ENCODE peak calls at places on chromosomes 11 and 22, in six cellular contexts. One of them, this sample, is unnamed.

GRCh38 chr22:20247010-20247505 is 21.1 kb downstream of the RTN4R start:
- DNase-seq in K562: peak
- DNase-seq in fibroblast of lung: no peak
- DNase-seq in thoracic aorta: no peak
- DNase-seq in cardiac muscle cell: no peak
- DNase-seq in retinal pigment epithelial cell: no peak
- DNase-seq in this sample: no peak

GRCh38 chr11:46520971-46521745 is 72.7 kb downstream of the AMBRA1 start:
- DNase-seq in K562: no peak
- DNase-seq in fibroblast of lung: peak
- DNase-seq in thoracic aorta: no peak
- DNase-seq in cardiac muscle cell: peak
- DNase-seq in retinal pigment epithelial cell: peak
- DNase-seq in this sample: peak

GRCh38 chr11:587978-588380 is 11.7 kb downstream of the PHRF1 start:
- DNase-seq in K562: peak
- DNase-seq in fibroblast of lung: peak
- DNase-seq in thoracic aorta: no peak
- DNase-seq in cardiac muscle cell: peak
- DNase-seq in retinal pigment epithelial cell: peak
- DNase-seq in this sample: peak

GRCh38 chr11:19437760-19438159 is 197.0 kb upstream of the E2F8 start:
- DNase-seq in K562: no peak
- DNase-seq in fibroblast of lung: peak
- DNase-seq in thoracic aorta: no peak
- DNase-seq in cardiac muscle cell: peak
- DNase-seq in retinal pigment epithelial cell: peak
- DNase-seq in this sample: peak

GRCh38 chr11:72786305-72787261 is 7.3 kb downstream of the STARD10 start:
- DNase-seq in K562: no peak
- DNase-seq in fibroblast of lung: no peak
- DNase-seq in thoracic aorta: no peak
- DNase-seq in cardiac muscle cell: no peak
- DNase-seq in retinal pigment epithelial cell: no peak
- DNase-seq in this sample: no peak

GRCh38 chr22:19678949-19679348 is 35.4 kb upstream of the SEPTIN5 start:
- DNase-seq in K562: no peak
- DNase-seq in fibroblast of lung: no peak
- DNase-seq in thoracic aorta: no peak
- DNase-seq in cardiac muscle cell: no peak
- DNase-seq in retinal pigment epithelial cell: no peak
- DNase-seq in this sample: no peak

GRCh38 chr11:76236092-76237026 is 30.1 kb upstream of the WNT11 start:
- DNase-seq in K562: peak
- DNase-seq in fibroblast of lung: peak
- DNase-seq in thoracic aorta: peak
- DNase-seq in cardiac muscle cell: peak
- DNase-seq in retinal pigment epithelial cell: no peak
- DNase-seq in this sample: peak

GRCh38 chr11:10333490-10333889 is 28.6 kb downstream of the ADM start:
- DNase-seq in K562: no peak
- DNase-seq in fibroblast of lung: no peak
- DNase-seq in thoracic aorta: no peak
- DNase-seq in cardiac muscle cell: no peak
- DNase-seq in retinal pigment epithelial cell: no peak
- DNase-seq in this sample: no peak

GRCh38 chr11:67465190-67465522 is 3.9 kb downstream of the TMEM134 start:
- DNase-seq in K562: no peak
- DNase-seq in fibroblast of lung: no peak
- DNase-seq in thoracic aorta: no peak
- DNase-seq in cardiac muscle cell: no peak
- DNase-seq in retinal pigment epithelial cell: no peak
- DNase-seq in this sample: no peak

GRCh38 chr11:250740-251299 is 14.0 kb downstream of the PSMD13 start:
- DNase-seq in K562: peak
- DNase-seq in fibroblast of lung: peak
- DNase-seq in thoracic aorta: no peak
- DNase-seq in cardiac muscle cell: peak
- DNase-seq in retinal pigment epithelial cell: no peak
- DNase-seq in this sample: peak

GRCh38 chr11:74417379-74417804 is 19.2 kb upstream of the PGM2L1 start:
- DNase-seq in K562: no peak
- DNase-seq in fibroblast of lung: no peak
- DNase-seq in thoracic aorta: no peak
- DNase-seq in cardiac muscle cell: no peak
- DNase-seq in retinal pigment epithelial cell: peak
- DNase-seq in this sample: peak

GRCh38 chr11:14380947-14381555 is 22.1 kb upstream of the RRAS2 start:
- DNase-seq in K562: no peak
- DNase-seq in fibroblast of lung: peak
- DNase-seq in thoracic aorta: no peak
- DNase-seq in cardiac muscle cell: peak
- DNase-seq in retinal pigment epithelial cell: no peak
- DNase-seq in this sample: peak

GRCh38 chr11:28488336-28488735 is 380.1 kb downstream of the METTL15 start:
- DNase-seq in K562: no peak
- DNase-seq in fibroblast of lung: no peak
- DNase-seq in thoracic aorta: no peak
- DNase-seq in cardiac muscle cell: no peak
- DNase-seq in retinal pigment epithelial cell: no peak
- DNase-seq in this sample: no peak

GRCh38 chr11:74739546-74740270 is 8.5 kb upstream of the CHRDL2 start:
- DNase-seq in K562: peak
- DNase-seq in fibroblast of lung: peak
- DNase-seq in thoracic aorta: no peak
- DNase-seq in cardiac muscle cell: peak
- DNase-seq in retinal pigment epithelial cell: no peak
- DNase-seq in this sample: peak

GRCh38 chr11:65340226-65340625 is 6.6 kb downstream of the DPF2 start:
- DNase-seq in K562: no peak
- DNase-seq in fibroblast of lung: no peak
- DNase-seq in thoracic aorta: no peak
- DNase-seq in cardiac muscle cell: no peak
- DNase-seq in retinal pigment epithelial cell: no peak
- DNase-seq in this sample: no peak

GRCh38 chr11:5279678-5280077 is 9.9 kb upstream of the HBE1 start:
- DNase-seq in K562: no peak
- DNase-seq in fibroblast of lung: no peak
- DNase-seq in thoracic aorta: no peak
- DNase-seq in cardiac muscle cell: no peak
- DNase-seq in retinal pigment epithelial cell: no peak
- DNase-seq in this sample: peak

GRCh38 chr22:45600791-45601730 is 70.6 kb upstream of the ATXN10 start:
- DNase-seq in K562: no peak
- DNase-seq in fibroblast of lung: no peak
- DNase-seq in thoracic aorta: no peak
- DNase-seq in cardiac muscle cell: peak
- DNase-seq in retinal pigment epithelial cell: no peak
- DNase-seq in this sample: peak
- TF ChIP-seq CTCF in K562: no peak
- TF ChIP-seq CTCF in fibroblast of lung: no peak
- TF ChIP-seq CTCF in thoracic aorta: no peak
- TF ChIP-seq CTCF in cardiac muscle cell: no peak
- TF ChIP-seq CTCF in retinal pigment epithelial cell: no peak
- TF ChIP-seq CTCF in this sample: no peak

GRCh38 chr22:27799334-27800249 is 2.0 kb downstream of the MN1 start:
- DNase-seq in K562: no peak
- DNase-seq in fibroblast of lung: no peak
- DNase-seq in thoracic aorta: no peak
- DNase-seq in cardiac muscle cell: no peak
- DNase-seq in retinal pigment epithelial cell: no peak
- DNase-seq in this sample: no peak
- H3K4me3 ChIP-seq in K562: no peak
- H3K4me3 ChIP-seq in fibroblast of lung: peak
- H3K4me3 ChIP-seq in thoracic aorta: peak
- H3K4me3 ChIP-seq in cardiac muscle cell: peak
- H3K4me3 ChIP-seq in retinal pigment epithelial cell: peak
- H3K4me3 ChIP-seq in this sample: peak

GRCh38 chr22:42719133-42719532 is 1.5 kb downstream of the A4GALT start:
- DNase-seq in K562: no peak
- DNase-seq in fibroblast of lung: no peak
- DNase-seq in thoracic aorta: no peak
- DNase-seq in cardiac muscle cell: peak
- DNase-seq in retinal pigment epithelial cell: no peak
- DNase-seq in this sample: peak
- TF ChIP-seq CTCF in K562: no peak
- TF ChIP-seq CTCF in fibroblast of lung: no peak
- TF ChIP-seq CTCF in thoracic aorta: peak
- TF ChIP-seq CTCF in cardiac muscle cell: no peak
- TF ChIP-seq CTCF in retinal pigment epithelial cell: no peak
- TF ChIP-seq CTCF in this sample: peak

DNA sequence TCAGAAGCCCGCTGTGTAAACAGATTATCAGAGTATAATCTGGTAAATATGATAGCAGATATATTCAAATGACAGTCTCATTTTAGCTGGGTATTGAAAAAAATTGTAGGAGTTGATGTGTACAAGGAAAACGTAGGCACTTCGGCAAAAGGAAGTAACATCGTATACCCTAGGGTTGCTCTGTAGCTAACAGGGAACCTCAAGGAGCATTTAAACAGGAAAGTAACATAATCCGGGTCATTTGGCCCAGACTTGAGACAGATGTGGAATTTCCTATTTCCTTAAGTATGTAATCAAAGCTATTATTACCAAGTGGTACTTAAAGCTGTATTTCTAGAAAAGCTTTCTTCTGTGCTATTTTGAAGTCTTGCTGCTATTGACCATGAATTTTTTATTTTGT is 215.6 kb downstream of the DDX10 start:
- DNase-seq in K562: no peak
- DNase-seq in fibroblast of lung: no peak
- DNase-seq in thoracic aorta: no peak
- DNase-seq in cardiac muscle cell: no peak
- DNase-seq in retinal pigment epithelial cell: no peak
- DNase-seq in this sample: no peak
- H3K4me3 ChIP-seq in K562: no peak
- H3K4me3 ChIP-seq in fibroblast of lung: no peak
- H3K4me3 ChIP-seq in thoracic aorta: no peak
- H3K4me3 ChIP-seq in cardiac muscle cell: no peak
- H3K4me3 ChIP-seq in retinal pigment epithelial cell: no peak
- H3K4me3 ChIP-seq in this sample: no peak

GRCh38 chr11:60589611-60590010 is 74.4 kb downstream of the MS4A13 start:
- DNase-seq in K562: no peak
- DNase-seq in fibroblast of lung: no peak
- DNase-seq in thoracic aorta: no peak
- DNase-seq in cardiac muscle cell: no peak
- DNase-seq in retinal pigment epithelial cell: no peak
- DNase-seq in this sample: no peak
- TF ChIP-seq CTCF in K562: no peak
- TF ChIP-seq CTCF in fibroblast of lung: no peak
- TF ChIP-seq CTCF in thoracic aorta: no peak
- TF ChIP-seq CTCF in cardiac muscle cell: no peak
- TF ChIP-seq CTCF in retinal pigment epithelial cell: no peak
- TF ChIP-seq CTCF in this sample: no peak

DNA sequence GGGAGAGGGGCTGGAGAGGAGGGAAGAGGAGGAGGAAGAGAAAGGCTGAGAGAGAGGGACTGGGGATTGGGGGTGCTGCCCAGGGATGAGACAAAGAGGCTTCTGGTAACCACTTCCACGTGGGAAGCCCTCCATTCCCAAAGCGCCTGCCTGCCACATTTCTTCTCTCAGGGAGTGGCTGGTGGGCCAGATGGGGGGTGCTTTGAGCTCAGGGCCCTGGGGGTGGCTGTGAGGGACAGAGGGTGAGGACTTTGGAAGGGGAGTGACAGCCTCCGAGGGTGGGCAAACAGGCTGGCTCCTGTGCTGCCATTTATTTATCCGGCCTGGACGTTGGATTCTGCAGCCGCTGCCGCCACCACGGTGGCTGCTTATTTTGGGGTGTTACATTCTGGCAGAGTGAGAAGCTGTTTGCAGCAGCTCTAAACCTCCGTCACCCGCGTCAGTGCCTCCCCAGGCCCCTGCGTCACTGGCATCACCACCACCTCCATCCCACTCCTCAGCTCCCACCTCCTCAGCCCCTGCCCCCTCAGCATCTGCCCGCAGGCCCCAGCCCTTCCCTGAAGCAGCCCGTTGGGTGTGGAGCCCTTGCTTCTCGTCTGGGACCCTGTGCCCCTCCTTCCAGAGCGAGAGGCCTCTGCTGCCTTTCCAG is 1.6 kb downstream of the RTN4RL2 start:
- DNase-seq in K562: no peak
- DNase-seq in fibroblast of lung: no peak
- DNase-seq in thoracic aorta: no peak
- DNase-seq in cardiac muscle cell: no peak
- DNase-seq in retinal pigment epithelial cell: no peak
- DNase-seq in this sample: no peak
- H3K4me3 ChIP-seq in K562: no peak
- H3K4me3 ChIP-seq in fibroblast of lung: no peak
- H3K4me3 ChIP-seq in thoracic aorta: no peak
- H3K4me3 ChIP-seq in cardiac muscle cell: no peak
- H3K4me3 ChIP-seq in retinal pigment epithelial cell: no peak
- H3K4me3 ChIP-seq in this sample: no peak

DNA sequence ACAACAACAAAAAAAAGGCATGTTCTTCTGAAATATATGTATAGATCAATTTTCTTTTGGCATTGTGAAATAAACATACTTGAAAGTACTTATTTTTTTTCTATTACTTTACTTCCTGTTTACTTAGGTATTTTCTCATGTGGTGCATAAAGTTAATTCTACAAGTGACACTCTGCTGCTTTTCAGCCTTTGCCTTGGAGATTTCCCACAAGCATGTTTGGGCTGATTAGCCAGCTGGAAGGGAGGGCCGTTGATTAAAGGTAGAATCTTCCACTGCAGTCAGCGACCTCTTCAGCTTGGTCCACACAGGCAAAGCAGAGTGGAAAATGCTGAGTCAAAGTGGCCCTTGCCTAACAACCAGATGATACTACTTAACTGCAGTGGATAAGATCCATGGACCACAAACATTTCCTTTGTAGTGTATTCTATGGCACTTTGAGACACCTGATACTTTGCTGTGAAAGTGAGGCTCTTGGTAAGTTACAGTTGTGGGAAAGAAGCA is 176.0 kb downstream of the ARHGAP42 start:
- DNase-seq in K562: peak
- DNase-seq in fibroblast of lung: peak
- DNase-seq in thoracic aorta: no peak
- DNase-seq in cardiac muscle cell: peak
- DNase-seq in retinal pigment epithelial cell: peak
- DNase-seq in this sample: peak
- TF ChIP-seq CTCF in K562: peak
- TF ChIP-seq CTCF in fibroblast of lung: no peak
- TF ChIP-seq CTCF in thoracic aorta: no peak
- TF ChIP-seq CTCF in cardiac muscle cell: no peak
- TF ChIP-seq CTCF in retinal pigment epithelial cell: no peak
- TF ChIP-seq CTCF in this sample: peak